ENCODE peak calls at places on chromosomes 1 and 21, in eight cellular contexts. P is left ventricle myocardium superior; G is choroid plexus epithelial cell; L is stimulated activated CD8-positive, alpha-beta memory T cell treated with anti-CD3 and anti-CD28 coated beads, Interleukin-4, amount 100 ng/mL, for 1 hour; V is HuH-7; X is stimulated activated CD4-positive, alpha-beta T cell treated with anti-CD3 and anti-CD28 coated beads, Interleukin-4, amount 100 ng/mL, for 4 hours; F is heart left ventricle; Z is NCI-H2081. Y is an unnamed sample.

GRCh38 chr21:20451051-20451450 is 547.2 kb upstream of the NCAM2 start:
- DNase-seq in F (no peak), V (no peak), Z (no peak), X (no peak), L (no peak), P (no peak), G (peak), Y (no peak)

GRCh38 chr1:38271116-38271633 is 224.6 kb upstream of the POU3F1 start:
- DNase-seq in F (no peak), P (no peak), G (no peak), L (no peak), X (no peak), Z (no peak), V (no peak), Y (no peak)

GRCh38 chr1:1165900-1166421 is 7.7 kb upstream of the TTLL10 start:
- DNase-seq in X (no peak), G (no peak), P (no peak), V (no peak), F (no peak), Z (peak), L (no peak), Y (no peak)

GRCh38 chr1:243254233-243254926 is 701 bp downstream of the CEP170 start:
- DNase-seq in G (peak), F (peak), L (peak), P (peak), V (peak), X (peak), Z (peak), Y (peak)

GRCh38 chr1:177257596-177257995 is 86.8 kb downstream of the BRINP2 start:
- DNase-seq in L (no peak), X (no peak), P (no peak), Z (no peak), V (no peak), F (no peak), G (no peak), Y (no peak)

GRCh38 chr1:10457910-10458309 is 8.1 kb downstream of the CORT start:
- DNase-seq in L (no peak), V (no peak), Z (no peak), G (no peak), X (no peak), P (no peak), F (no peak), Y (no peak)

GRCh38 chr1:201286445-201286844 is 3.1 kb downstream of the PKP1 start:
- DNase-seq in V (no peak), Z (no peak), L (no peak), X (no peak), P (no peak), G (no peak), F (no peak), Y (no peak)

GRCh38 chr1:82161651-82162238 is 361.0 kb downstream of the ADGRL2 start:
- DNase-seq in Z (peak), X (no peak), L (no peak), V (no peak), P (no peak), F (no peak), G (peak), Y (no peak)

GRCh38 chr1:224087358-224087757 is 26.6 kb upstream of the FBXO28 start:
- DNase-seq in L (no peak), P (no peak), X (no peak), V (no peak), Z (no peak), G (no peak), F (no peak), Y (no peak)

GRCh38 chr1:111725192-111725591 is 14.0 kb downstream of the INKA2 start:
- DNase-seq in V (no peak), X (no peak), G (no peak), L (no peak), P (peak), Z (peak), F (peak), Y (peak)

GRCh38 chr1:5601516-5601915 is 390.7 kb downstream of the NPHP4 start:
- DNase-seq in L (no peak), X (no peak), P (no peak), G (no peak), F (no peak), V (no peak), Z (no peak), Y (no peak)

GRCh38 chr1:40756523-40756922 is 27.1 kb upstream of the KCNQ4 start:
- DNase-seq in G (no peak), L (no peak), X (no peak), P (no peak), F (no peak), V (no peak), Z (no peak), Y (no peak)

GRCh38 chr1:16719571-16720402 is 20.5 kb upstream of the RNU1-4 start:
- DNase-seq in G (no peak), X (no peak), L (no peak), Z (no peak), F (no peak), P (peak), V (no peak), Y (no peak)

GRCh38 chr1:44611419-44611818 is 62.9 kb downstream of the TMEM53 start:
- DNase-seq in Z (no peak), V (no peak), G (no peak), F (no peak), X (no peak), L (no peak), P (no peak), Y (no peak)

Y was measured in heart right ventricle.